ENCODE peak calls at places on chromosomes 7 and 10, in ten cellular contexts. V is stomach, T is GM23338, Z is transverse colon, L is SK-N-SH, B is vagina, G is HCT116, W is HepG2, S is sigmoid colon, R is GM12878. F is an unnamed sample. For H3K4me1 and H3K27me3, the result is how much of the 10 kb centered on the place peaks cover.

GRCh38 chr7:99451936-99452335 is 13.2 kb downstream of the CPSF4 start:
- DNase-seq in V (no peak), T (no peak), Z (no peak), L (peak), B (no peak), G (no peak), W (no peak), S (no peak), R (no peak), F (no peak)

GRCh38 chr10:99276848-99277486 is 41.3 kb upstream of the HPSE2 start:
- DNase-seq in V (no peak), T (peak), Z (no peak), L (peak), B (no peak), G (peak), W (peak), S (no peak), R (no peak), F (no peak)

GRCh38 chr7:80087768-80088170 is 46.9 kb upstream of the GNAI1 start:
- DNase-seq in V (no peak), T (no peak), Z (no peak), L (no peak), B (no peak), G (no peak), W (no peak), S (no peak), R (no peak), F (no peak)

GRCh38 chr10:89120931-89121907 is 85.9 kb downstream of the CH25H start:
- DNase-seq in V (no peak), T (no peak), Z (no peak), L (no peak), B (no peak), G (no peak), W (no peak), S (no peak), R (no peak), F (no peak)

GRCh38 chr7:50475340-50475739 is 25.2 kb upstream of the FIGNL1 start:
- DNase-seq in V (no peak), T (no peak), Z (no peak), L (no peak), B (no peak), G (no peak), W (no peak), S (no peak), R (no peak), F (no peak)

GRCh38 chr10:4034907-4035581 is 250.0 kb upstream of the KLF6 start:
- DNase-seq in V (no peak), T (no peak), Z (peak), L (no peak), B (peak), G (no peak), W (no peak), S (no peak), R (no peak), F (no peak)

GRCh38 chr7:117075934-117076333 is 122.6 kb downstream of the ST7 start:
- DNase-seq in V (no peak), T (no peak), Z (no peak), L (no peak), B (no peak), G (no peak), W (no peak), S (no peak), R (no peak), F (no peak)

GRCh38 chr10:70578371-70578947 is 24.1 kb downstream of the PRF1 start:
- DNase-seq in V (no peak), T (no peak), Z (peak), L (no peak), B (no peak), G (peak), W (peak), S (peak), R (peak), F (no peak)

GRCh38 chr7:139125637-139126036 is 16.1 kb upstream of the ZC3HAV1 start:
- DNase-seq in V (no peak), T (no peak), Z (no peak), L (no peak), B (no peak), G (no peak), W (no peak), S (no peak), R (no peak), F (no peak)

DNA sequence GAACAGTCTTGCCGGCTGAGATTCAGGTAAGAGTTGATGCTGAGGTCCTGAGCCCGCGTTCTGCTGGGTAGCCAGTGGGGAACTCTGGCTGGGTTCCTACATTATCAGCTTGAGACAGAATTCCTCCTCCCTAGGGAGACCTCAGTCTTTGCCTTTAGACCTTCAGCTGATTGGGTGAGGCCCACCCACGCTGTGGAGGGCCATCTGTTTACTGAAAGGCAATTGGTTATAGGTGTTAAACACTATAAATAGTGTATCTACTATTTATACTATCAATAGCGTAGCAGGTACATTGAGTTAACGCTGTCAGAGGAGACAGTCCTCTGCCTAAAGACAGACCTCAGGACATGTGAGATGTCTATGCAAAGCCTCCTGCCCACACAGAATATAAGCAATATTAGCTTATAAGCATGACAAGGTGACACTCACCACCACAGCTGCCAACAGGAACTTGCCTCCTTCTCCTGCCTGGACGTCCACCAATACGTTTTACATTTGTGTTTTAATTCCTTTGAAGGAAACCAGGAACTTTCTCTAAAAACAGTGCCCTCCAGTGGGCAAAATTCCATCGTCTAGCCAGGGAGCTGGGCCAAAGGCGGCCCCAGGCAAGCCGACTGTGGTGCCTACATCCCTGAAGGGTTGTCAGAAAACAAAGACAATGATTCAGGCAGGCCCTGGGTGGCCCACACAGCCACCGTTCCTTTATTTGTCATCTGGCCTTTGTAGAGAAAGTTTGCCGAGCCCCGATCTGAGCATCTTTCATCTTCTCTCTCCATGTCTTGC is 58.8 kb downstream of the INSIG1 start:
- DNase-seq in V (no peak), T (peak), Z (no peak), L (peak), B (no peak), G (peak), W (peak), S (no peak), R (no peak), F (peak)
- H3K4me1 ChIP-seq in V (under half), T (under half), Z (under half), L (under half), B (under half), G (under half), W (under half), S (under half), R (under half), F (under half)

GRCh38 chr10:52443419-52444388 is 129.6 kb downstream of the DKK1 start:
- DNase-seq in V (no peak), T (no peak), Z (no peak), L (no peak), B (no peak), G (peak), W (peak), S (no peak), R (no peak), F (no peak)
- TF ChIP-seq POLR2AphosphoS5 in V (no peak), T (no peak), Z (no peak), L (no peak), B (no peak), G (no peak), W (no peak), S (no peak), R (no peak), F (no peak)

GRCh38 chr10:114281461-114281860 is 42.4 kb downstream of the VWA2 start:
- DNase-seq in V (no peak), T (peak), Z (no peak), L (no peak), B (no peak), G (no peak), W (no peak), S (no peak), R (no peak), F (peak)
- H3K27me3 ChIP-seq in V (under half), T (under half), Z (under half), L (under half), B (under half), G (under half), W (under half), S (under half), R (under half), F (under half)

DNA sequence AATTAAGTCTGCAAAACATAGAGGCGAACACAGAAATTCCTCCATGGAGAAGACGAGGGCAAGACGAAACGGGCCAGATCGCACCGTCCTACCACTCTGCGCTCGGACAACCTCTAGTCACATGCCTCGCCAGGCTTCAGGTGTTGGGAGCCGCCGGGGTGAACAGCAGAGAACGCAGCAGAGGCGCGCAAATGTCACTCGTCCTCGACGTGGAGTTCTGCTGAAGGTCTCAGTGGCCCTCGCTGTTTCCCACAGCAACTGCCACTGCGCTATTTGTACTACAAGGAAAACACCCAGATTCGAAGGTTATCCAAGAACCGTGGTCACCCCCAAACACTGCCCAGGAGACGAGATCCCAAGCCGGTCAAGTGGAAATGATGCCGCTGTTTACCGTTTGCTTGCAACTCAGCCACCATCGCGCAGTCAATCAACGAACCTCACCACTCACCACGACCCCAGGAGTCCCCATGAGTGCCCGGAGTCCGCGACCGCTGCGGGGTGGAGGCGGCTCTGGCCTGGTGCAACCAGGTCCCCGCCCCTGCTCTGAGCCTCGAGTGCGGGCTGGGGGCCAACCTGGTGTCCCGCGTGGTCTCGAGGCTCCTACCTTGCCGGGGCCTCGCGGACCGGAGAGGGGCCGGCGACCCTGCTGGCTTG is 9.1 kb downstream of the CTBP2 start:
- DNase-seq in V (no peak), T (no peak), Z (no peak), L (no peak), B (no peak), G (no peak), W (no peak), S (no peak), R (no peak), F (no peak)
- H3K4me1 ChIP-seq in V (half or more), T (half or more), Z (half or more), L (under half), B (half or more), G (half or more), W (under half), S (half or more), R (under half), F (under half)

DNA sequence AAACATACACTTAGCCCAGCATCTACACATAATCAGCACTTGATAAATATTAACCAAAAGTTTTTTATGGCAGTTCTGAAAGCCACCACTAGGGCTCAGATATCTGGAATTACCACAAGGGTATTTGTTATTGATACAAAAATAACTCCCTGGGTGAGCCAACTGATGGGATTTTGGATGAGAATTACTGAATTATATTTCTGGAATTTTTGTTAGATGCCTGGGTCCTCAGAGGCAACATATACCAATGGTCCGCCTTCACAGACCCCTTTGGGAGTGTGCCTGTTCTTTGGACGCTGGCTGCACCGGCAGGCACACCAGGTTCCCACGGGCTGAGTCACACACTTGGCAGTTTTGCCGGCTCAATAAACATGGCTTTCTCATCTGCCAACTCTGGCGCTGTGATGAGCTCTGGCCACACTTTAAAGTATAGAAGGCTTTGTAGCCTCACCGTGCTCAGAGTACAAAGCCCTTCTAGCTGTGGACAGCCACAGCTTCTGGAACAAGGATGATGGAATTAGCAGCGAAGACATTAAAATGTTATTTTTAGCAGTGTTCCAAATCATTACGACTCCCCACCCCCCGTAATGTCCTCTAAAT is 24.5 kb upstream of the EEPD1 start:
- DNase-seq in V (peak), T (peak), Z (peak), L (peak), B (no peak), G (peak), W (peak), S (peak), R (no peak), F (no peak)
- TF ChIP-seq POLR2AphosphoS5 in V (peak), T (no peak), Z (peak), L (no peak), B (peak), G (no peak), W (no peak), S (peak), R (no peak), F (no peak)

GRCh38 chr7:27095897-27096755 is at the start of gene HOXA1:
- DNase-seq in V (peak), T (peak), Z (peak), L (no peak), B (no peak), G (peak), W (peak), S (peak), R (peak), F (peak)
- H3K27me3 ChIP-seq in V (half or more), T (half or more), Z (under half), L (half or more), B (under half), G (under half), W (under half), S (under half), R (under half), F (under half)

DNA sequence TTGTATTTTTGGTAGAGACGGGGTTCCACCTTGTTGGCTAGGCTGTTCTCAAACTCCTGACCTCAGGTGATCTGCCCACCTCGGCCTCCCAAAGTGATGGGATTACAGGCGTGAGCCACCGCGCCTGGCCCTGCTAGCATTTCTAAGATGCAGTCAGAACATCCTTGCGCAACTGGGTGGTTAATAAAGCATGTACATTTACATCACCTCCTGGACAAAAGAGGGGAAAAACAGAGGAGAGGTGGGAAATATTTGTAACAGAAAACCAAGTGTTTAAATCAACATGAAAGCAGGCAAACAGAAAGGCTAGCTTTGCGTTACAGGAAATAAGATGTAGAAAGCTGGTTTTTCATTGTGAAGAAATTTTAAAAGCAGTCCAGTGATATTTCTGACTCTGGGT is 220.9 kb upstream of the KMT2E start:
- DNase-seq in V (no peak), T (no peak), Z (no peak), L (no peak), B (no peak), G (no peak), W (no peak), S (no peak), R (no peak), F (no peak)
- H3K4me1 ChIP-seq in V (under half), T (under half), Z (under half), L (under half), B (under half), G (under half), W (under half), S (under half), R (under half), F (under half)

GRCh38 chr10:113614304-113614703 is 49.5 kb downstream of the NRAP start:
- DNase-seq in V (no peak), T (peak), Z (no peak), L (no peak), B (no peak), G (no peak), W (no peak), S (no peak), R (no peak), F (no peak)
- TF ChIP-seq POLR2AphosphoS5 in V (no peak), T (no peak), Z (no peak), L (no peak), B (no peak), G (no peak), W (no peak), S (no peak), R (no peak), F (no peak)

GRCh38 chr7:155455776-155456516 is 2.0 kb upstream of the EN2 start:
- DNase-seq in V (no peak), T (no peak), Z (no peak), L (peak), B (no peak), G (no peak), W (no peak), S (no peak), R (no peak), F (peak)
- H3K27me3 ChIP-seq in V (half or more), T (half or more), Z (half or more), L (half or more), B (under half), G (under half), W (under half), S (half or more), R (under half), F (half or more)

F was measured in spleen.